ENCODE peak calls at places on chromosomes 11 and 22, in nine cellular contexts. I is neural progenitor cell, A is astrocyte of the spinal cord, X is body of pancreas, U is upper lobe of left lung, E is IMR-90, W is heart right ventricle, N is foreskin fibroblast, Z is cardiac fibroblast. L is an unnamed sample.

GRCh38 chr22:32752868-32753520 is 48.5 kb upstream of the TIMP3 start:
- DNase-seq in N (no peak), A (peak), X (no peak), I (no peak), U (no peak), Z (peak), W (peak), E (peak), L (no peak)

GRCh38 chr22:49638788-49639187 is 188.9 kb downstream of the BRD1 start:
- DNase-seq in N (peak), Z (no peak), U (no peak), A (peak), X (no peak), W (no peak), E (no peak), I (peak), L (no peak)

GRCh38 chr22:41123151-41123550 is 30.8 kb downstream of the EP300 start:
- DNase-seq in A (no peak), X (no peak), W (no peak), N (no peak), I (no peak), E (peak), U (no peak), Z (peak), L (no peak)

GRCh38 chr11:17544181-17544622 is at the start of gene USH1C:
- DNase-seq in U (no peak), X (peak), W (peak), I (peak), E (no peak), N (peak), A (no peak), Z (no peak), L (no peak)

GRCh38 chr11:107849791-107850190 is 8.8 kb downstream of the SLC35F2 start:
- DNase-seq in Z (no peak), E (no peak), X (no peak), N (no peak), W (no peak), U (no peak), I (no peak), A (no peak), L (no peak)

GRCh38 chr11:77789061-77789730 is 31.3 kb downstream of the RSF1 start:
- DNase-seq in X (no peak), W (no peak), E (no peak), Z (no peak), N (peak), A (no peak), I (peak), U (no peak), L (no peak)

GRCh38 chr22:47419239-47419638 is 656.8 kb downstream of the TBC1D22A start:
- DNase-seq in A (no peak), Z (no peak), W (no peak), X (no peak), E (no peak), I (no peak), N (peak), U (no peak), L (no peak)

GRCh38 chr22:23183107-23183698 is 2.9 kb downstream of the BCR start:
- DNase-seq in E (peak), Z (peak), N (peak), A (peak), I (peak), W (no peak), X (peak), U (peak), L (no peak)

GRCh38 chr11:112157274-112157766 is 6.6 kb downstream of the IL18 start:
- DNase-seq in N (peak), I (no peak), X (peak), A (peak), U (peak), W (no peak), E (peak), Z (peak), L (no peak)

GRCh38 chr11:65026810-65027209 is 429 bp upstream of the SNX15 start:
- DNase-seq in X (no peak), I (no peak), E (peak), U (no peak), Z (no peak), W (no peak), N (no peak), A (no peak), L (no peak)

GRCh38 chr11:5690736-5691135 is 1.1 kb downstream of the TRIM22 start:
- DNase-seq in Z (peak), U (no peak), I (no peak), A (peak), W (no peak), E (peak), X (no peak), N (peak), L (no peak)

GRCh38 chr11:494761-495536 is 12.1 kb downstream of the RNH1 start:
- DNase-seq in W (no peak), X (no peak), E (no peak), A (no peak), N (peak), Z (no peak), U (no peak), I (no peak), L (peak)

GRCh38 chr11:66047541-66048365 is 1.2 kb downstream of the GAL3ST3 start:
- DNase-seq in W (no peak), E (no peak), I (no peak), A (no peak), Z (no peak), X (peak), N (no peak), U (no peak), L (no peak)

GRCh38 chr22:17085277-17086091 is 684 bp downstream of the IL17RA start:
- DNase-seq in A (no peak), I (peak), E (no peak), X (peak), W (peak), Z (no peak), N (peak), U (peak), L (peak)

GRCh38 chr11:14471127-14471526 is 28.5 kb downstream of the COPB1 start:
- DNase-seq in W (no peak), N (no peak), X (no peak), Z (no peak), A (no peak), I (no peak), E (no peak), U (no peak), L (no peak)

GRCh38 chr22:38026130-38027111 is 30.8 kb upstream of the PICK1 start:
- DNase-seq in Z (no peak), I (no peak), X (no peak), W (no peak), A (no peak), E (no peak), U (no peak), N (no peak), L (no peak)

GRCh38 chr22:49243335-49243734 is 584.3 kb downstream of the BRD1 start:
- DNase-seq in A (no peak), U (no peak), E (no peak), I (no peak), Z (no peak), X (no peak), N (no peak), W (no peak), L (no peak)

GRCh38 chr11:73956876-73957653 is 6.2 kb downstream of the DNAJB13 start:
- DNase-seq in E (no peak), I (no peak), U (no peak), X (no peak), W (no peak), N (no peak), Z (no peak), A (no peak), L (no peak)

GRCh38 chr11:102171101-102171500 is 60.9 kb downstream of the YAP1 start:
- DNase-seq in W (no peak), U (no peak), I (no peak), Z (peak), X (no peak), A (peak), N (peak), E (peak), L (no peak)

GRCh38 chr22:36759481-36760159 is 16.3 kb downstream of the IFT27 start:
- DNase-seq in N (no peak), W (no peak), U (peak), E (no peak), A (no peak), Z (no peak), I (no peak), X (no peak), L (no peak)

DNA sequence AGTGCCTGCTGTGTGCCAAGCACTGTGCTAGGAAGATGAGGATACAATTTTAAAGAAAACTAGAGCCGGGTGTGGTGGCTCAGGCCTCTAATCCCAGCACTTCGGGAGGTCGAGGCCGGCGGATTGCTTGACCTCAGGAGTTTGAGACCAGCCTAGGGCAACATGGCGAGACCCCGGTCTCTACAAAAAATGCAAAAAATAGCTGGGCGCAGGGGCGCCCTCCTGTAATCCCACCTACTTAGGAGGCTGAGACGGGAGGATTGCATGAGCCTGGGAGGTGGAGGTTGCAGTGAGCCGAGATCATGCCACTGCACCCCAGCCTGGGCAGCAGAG is 8.3 kb downstream of the TPBGL start:
- DNase-seq in N (no peak), X (no peak), A (no peak), Z (no peak), E (no peak), W (no peak), U (no peak), I (no peak), L (no peak)
- TF ChIP-seq CTCF in N (no peak), X (no peak), A (no peak), Z (no peak), E (no peak), W (no peak), U (no peak), I (no peak), L (no peak)

DNA sequence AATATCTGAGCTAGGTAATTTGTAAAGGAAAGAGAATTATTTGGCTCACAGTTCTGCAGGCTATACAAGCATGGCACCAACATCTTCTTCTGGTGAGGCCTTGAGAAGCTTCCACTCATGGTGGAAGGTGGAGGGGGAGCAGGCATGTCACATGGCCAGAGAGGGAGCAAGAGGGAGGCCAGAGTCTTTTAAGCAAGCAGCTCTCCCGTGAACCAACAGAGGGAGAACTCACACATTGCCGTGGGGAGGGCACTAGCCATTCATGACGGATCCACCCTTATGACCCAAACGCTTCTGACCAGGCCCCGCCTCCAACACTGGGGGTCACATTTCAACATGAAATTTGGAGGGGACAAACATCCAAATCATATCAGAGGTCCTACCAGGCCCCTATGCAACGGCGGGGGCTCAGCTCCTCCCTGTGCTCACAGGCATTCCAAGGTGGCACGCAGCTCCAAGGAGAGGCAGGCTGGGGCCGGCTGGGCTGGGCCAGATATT is 4.6 kb downstream of the C11orf96 start:
- DNase-seq in N (peak), X (peak), U (no peak), Z (peak), E (peak), W (no peak), I (peak), A (no peak), L (no peak)
- TF ChIP-seq CTCF in N (peak), X (no peak), U (peak), Z (peak), E (peak), W (no peak), I (peak), A (peak), L (no peak)

DNA sequence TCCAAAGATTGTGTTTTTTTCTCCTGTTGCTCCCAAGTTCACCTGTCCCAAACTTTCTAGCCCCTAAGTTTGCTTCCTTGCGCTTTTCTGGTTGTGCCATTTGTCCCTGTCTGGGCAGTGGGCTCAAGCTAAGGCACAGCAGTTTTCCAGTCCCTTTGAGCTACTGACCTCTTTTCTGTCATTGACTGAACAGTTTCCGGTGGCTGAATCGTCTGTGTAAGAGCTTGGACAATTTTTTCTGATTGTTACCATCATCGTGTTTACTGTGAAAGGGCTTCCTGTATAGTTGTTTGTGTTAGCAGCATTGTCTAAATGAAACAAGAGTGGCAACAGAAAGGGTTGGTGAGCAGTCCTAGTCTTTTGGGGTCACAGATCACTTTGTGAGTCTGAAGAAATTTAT is 49.8 kb downstream of the BMAL1 start:
- DNase-seq in Z (no peak), U (no peak), W (no peak), I (no peak), N (no peak), E (no peak), A (no peak), X (no peak), L (no peak)
- TF ChIP-seq CTCF in Z (no peak), U (no peak), W (no peak), I (no peak), N (no peak), E (no peak), A (no peak), X (no peak), L (no peak)

GRCh38 chr11:88494857-88495256 is 157.3 kb upstream of the CTSC start:
- DNase-seq in X (no peak), Z (no peak), E (no peak), W (no peak), N (no peak), U (no peak), A (no peak), I (peak), L (no peak)
- TF ChIP-seq CTCF in X (no peak), Z (no peak), E (no peak), W (no peak), N (no peak), U (no peak), A (no peak), I (peak), L (no peak)

L was measured in GM20000.